ENCODE peak calls at places on chromosomes 11 and 22, in four cellular contexts. E, T, G and K are unnamed samples.

GRCh38 chr11:32056445-32056844 is 34.4 kb upstream of the RCN1 start:
- DNase-seq in G (peak), T (no peak), E (no peak), K (peak)

GRCh38 chr22:24894220-24894975 is 52.1 kb downstream of the LHFPL7 start:
- DNase-seq in G (peak), T (peak), E (peak), K (peak)

GRCh38 chr11:76574406-76574805 is 96.1 kb downstream of the LRRC32 start:
- DNase-seq in T (peak), G (no peak), E (no peak), K (peak)

GRCh38 chr22:19149047-19149883 is 827 bp downstream of the GSC2 start:
- DNase-seq in E (peak), G (no peak), T (no peak), K (no peak)

GRCh38 chr11:72683782-72684200 is 9.6 kb upstream of the PDE2A start:
- DNase-seq in G (no peak), T (peak), E (peak), K (no peak)

GRCh38 chr11:69201764-69202370 is 46.1 kb downstream of the SMIM38 start:
- DNase-seq in G (no peak), E (no peak), T (no peak), K (no peak)

GRCh38 chr11:62146476-62147200 is 22.8 kb downstream of the INCENP start:
- DNase-seq in E (no peak), T (no peak), G (no peak), K (no peak)

GRCh38 chr22:41919357-41920224 is 4.7 kb upstream of the SHISA8 start:
- DNase-seq in G (no peak), E (no peak), T (peak), K (no peak)

GRCh38 chr11:70267405-70267950 is 3.0 kb upstream of the PPFIA1 start:
- DNase-seq in T (no peak), G (no peak), E (no peak), K (no peak)

GRCh38 chr11:47083913-47084312 is 92.8 kb downstream of the ARFGAP2 start:
- DNase-seq in G (peak), T (peak), E (no peak), K (peak)

GRCh38 chr11:27991731-27992130 is 116.2 kb downstream of the KIF18A start:
- DNase-seq in E (no peak), G (no peak), T (peak), K (no peak)

GRCh38 chr11:118672865-118673264 is 6.6 kb downstream of the TREH start:
- DNase-seq in E (no peak), T (no peak), G (no peak), K (no peak)

GRCh38 chr22:22048981-22049531 is 66.5 kb upstream of the TOP3B start:
- DNase-seq in E (no peak), G (no peak), T (no peak), K (no peak)

GRCh38 chr11:9825895-9826294 is 162.0 kb downstream of the SWAP70 start:
- DNase-seq in T (no peak), E (no peak), G (no peak), K (no peak)

GRCh38 chr22:23243006-23243573 is 62.8 kb downstream of the BCR start:
- DNase-seq in G (no peak), E (no peak), T (no peak), K (no peak)

GRCh38 chr11:66055021-66055420 is 2.9 kb downstream of the SF3B2 start:
- DNase-seq in E (no peak), G (no peak), T (no peak), K (no peak)

GRCh38 chr11:107898270-107898669 is 30.0 kb upstream of the RAB39A start:
- DNase-seq in T (peak), G (peak), E (no peak), K (peak)

GRCh38 chr22:20456064-20456721 is 18.6 kb upstream of the SCARF2 start:
- DNase-seq in T (peak), E (peak), G (peak), K (peak)

GRCh38 chr22:27581688-27582087 is 219.9 kb downstream of the MN1 start:
- DNase-seq in G (peak), T (peak), E (no peak), K (no peak)

GRCh38 chr11:126468102-126468521 is 112.6 kb downstream of the ST3GAL4 start:
- DNase-seq in E (no peak), T (no peak), G (no peak), K (no peak)

GRCh38 chr22:38284042-38284402 is 11.2 kb upstream of the TMEM184B start:
- DNase-seq in E (no peak), T (peak), G (peak), K (peak)

GRCh38 chr22:38974826-38975175 is 7.3 kb upstream of the APOBEC3B start:
- DNase-seq in T (no peak), E (no peak), G (no peak), K (no peak)

GRCh38 chr11:114147389-114148382 is 88.2 kb downstream of the ZBTB16 start:
- DNase-seq in T (no peak), G (no peak), E (no peak), K (no peak)

GRCh38 chr22:40216041-40216756 is 38.5 kb downstream of the TNRC6B start:
- DNase-seq in G (no peak), E (no peak), T (no peak), K (no peak)

GRCh38 chr11:103110406-103110805 is 1.2 kb downstream of the DYNC2H1 start:
- DNase-seq in E (peak), G (no peak), T (peak), K (peak)

GRCh38 chr22:41822289-41823057 is 10.4 kb upstream of the SREBF2 start:
- DNase-seq in G (no peak), T (peak), E (peak), K (peak)

GRCh38 chr22:36104988-36105387 is 55.6 kb downstream of the APOL3 start:
- DNase-seq in G (no peak), T (peak), E (no peak), K (no peak)

GRCh38 chr22:36644333-36644757 is 59.2 kb downstream of the CACNG2 start:
- DNase-seq in T (peak), E (no peak), G (peak), K (peak)

GRCh38 chr22:18031670-18032454 is 7.5 kb upstream of the MICAL3 start:
- DNase-seq in T (peak), E (peak), G (peak), K (peak)

GRCh38 chr11:119701591-119702260 is 27.3 kb downstream of the NECTIN1 start:
- DNase-seq in G (no peak), E (no peak), T (no peak), K (no peak)

GRCh38 chr22:38754247-38755154 is 1.3 kb downstream of the SUN2 start:
- DNase-seq in E (peak), G (no peak), T (peak), K (peak)

GRCh38 chr11:12150831-12151382 is 40.5 kb downstream of the MICAL2 start:
- DNase-seq in G (no peak), E (no peak), T (peak), K (peak)

GRCh38 chr22:47210686-47211085 is 448.2 kb downstream of the TBC1D22A start:
- DNase-seq in E (no peak), G (no peak), T (no peak), K (no peak)

GRCh38 chr11:31809857-31810778 is 1.0 kb downstream of the PAX6 start:
- DNase-seq in G (no peak), T (peak), E (peak), K (peak)

GRCh38 chr22:41681616-41682015 is 7.1 kb downstream of the SNU13 start:
- DNase-seq in E (peak), G (no peak), T (no peak), K (no peak)

GRCh38 chr11:57499413-57499982 is 16.0 kb downstream of the SLC43A1 start:
- DNase-seq in G (peak), T (peak), E (peak), K (peak)